ENCODE peak calls at places on chromosomes 7 and 10, in eight cellular contexts. I is T-helper 1 cell; P is activated effector memory CD4-positive, alpha-beta T cell treated with Interleukin-2 at 50 U/mL for 16 hours; G is NCI-H460; B is stimulated activated naive CD8-positive, alpha-beta T cell treated with anti-CD3 and anti-CD28 coated beads, Interleukin-15, amount 100 ng/mL, for 72 hours; X is AG04449; M is activated CD8-positive, alpha-beta T cell treated with anti-CD3 and anti-CD28 coated beads for 36 hours; S is activated CD4-positive, alpha-beta T cell treated with anti-CD3 and anti-CD28 coated beads, Interleukin-2, amount 50 U/mL, for 1 hour. E is an unnamed sample.

GRCh38 chr7:98748090-98748489 is 121.7 kb downstream of the TMEM130 start:
- DNase-seq in S (no peak), G (no peak), B (no peak), P (no peak), M (no peak), I (no peak), X (no peak), E (no peak)

GRCh38 chr7:129550673-129551360 is 48.5 kb downstream of the SMKR1 start:
- DNase-seq in G (no peak), X (no peak), S (no peak), I (no peak), B (no peak), P (no peak), M (no peak), E (peak; percentile 43)

GRCh38 chr7:5077740-5078139 is 32.1 kb downstream of the RBAK start:
- DNase-seq in P (no peak), G (no peak), I (no peak), B (no peak), S (no peak), M (peak; percentile 19), X (no peak), E (no peak)

GRCh38 chr7:40544277-40544723 is 409.5 kb downstream of the SUGCT start:
- DNase-seq in B (no peak), S (no peak), X (no peak), M (no peak), G (no peak), P (no peak), I (no peak), E (no peak)

GRCh38 chr10:43373461-43373860 is 2.0 kb downstream of the FXYD4 start:
- DNase-seq in G (no peak), M (no peak), S (no peak), B (no peak), X (no peak), I (no peak), P (no peak), E (no peak)

GRCh38 chr7:33750177-33750576 is 155.2 kb upstream of the BMPER start:
- DNase-seq in M (no peak), B (no peak), S (no peak), X (peak; percentile 41), I (no peak), P (no peak), G (no peak), E (no peak)

GRCh38 chr7:29193316-29194205 is 1.0 kb upstream of the CHN2 start:
- DNase-seq in I (no peak), X (no peak), P (no peak), B (no peak), M (no peak), S (no peak), G (no peak), E (no peak)

GRCh38 chr7:15199482-15199881 is 296.9 kb upstream of the DGKB start:
- DNase-seq in I (no peak), B (no peak), M (no peak), X (no peak), P (no peak), S (no peak), G (peak; percentile 8), E (no peak)

GRCh38 chr7:35849158-35849831 is 48.4 kb downstream of the SEPTIN7 start:
- DNase-seq in G (no peak), P (no peak), B (no peak), X (no peak), I (no peak), M (no peak), S (no peak), E (no peak)

E was measured in AG08395.